ENCODE peak calls at places on chromosomes 12 and 14, in seven cellular contexts. D, I, C, Y, P, F and A are unnamed samples.

GRCh38 chr12:52295663-52296062 is 4.3 kb upstream of the KRT81 start:
- DNase-seq in F (no peak), I (no peak), Y (no peak), C (no peak), P (no peak), D (no peak), A (no peak)

GRCh38 chr12:28350502-28350901 is 160.2 kb downstream of the CCDC91 start:
- DNase-seq in D (no peak), I (no peak), P (no peak), C (no peak), F (no peak), Y (no peak), A (no peak)

GRCh38 chr14:105118646-105119409 is 49.7 kb downstream of the JAG2 start:
- DNase-seq in C (no peak), F (no peak), D (no peak), Y (no peak), P (no peak), I (no peak), A (peak)

GRCh38 chr12:12405882-12406281 is 49.0 kb downstream of the BORCS5 start:
- DNase-seq in C (no peak), F (no peak), Y (peak), I (peak), D (no peak), P (no peak), A (no peak)

GRCh38 chr14:54606178-54606577 is 39.2 kb downstream of the SAMD4A start:
- DNase-seq in C (peak), I (no peak), Y (peak), P (no peak), F (peak), D (no peak), A (no peak)

GRCh38 chr12:112303004-112303403 is 79.2 kb downstream of the HECTD4 start:
- DNase-seq in D (peak), C (peak), I (no peak), P (peak), Y (no peak), F (peak), A (no peak)

GRCh38 chr14:73142216-73142615 is 5.9 kb downstream of the PSEN1 start:
- DNase-seq in C (no peak), P (no peak), Y (no peak), I (no peak), F (no peak), D (no peak), A (no peak)

GRCh38 chr14:20679907-20680306 is 4.5 kb upstream of the RNASE4 start:
- DNase-seq in P (no peak), I (peak), C (peak), D (no peak), Y (peak), F (no peak), A (no peak)

GRCh38 chr14:89401783-89402182 is 15.2 kb downstream of the FOXN3 start:
- DNase-seq in P (no peak), D (no peak), F (no peak), I (no peak), Y (no peak), C (no peak), A (peak)

GRCh38 chr12:52341066-52341580 is 19.9 kb upstream of the KRT83 start:
- DNase-seq in F (no peak), I (no peak), D (no peak), Y (no peak), C (no peak), P (no peak), A (no peak)

GRCh38 chr14:22265319-22266140 is 323.5 kb downstream of the DAD1 start:
- DNase-seq in D (no peak), Y (no peak), F (peak), P (no peak), C (no peak), I (no peak), A (no peak)

GRCh38 chr12:28033538-28033915 is 61.0 kb upstream of the PTHLH start:
- DNase-seq in C (peak), D (no peak), F (no peak), P (no peak), Y (peak), I (no peak), A (no peak)

GRCh38 chr12:87428701-87429277 is 600.4 kb downstream of the C12orf50 start:
- DNase-seq in I (no peak), P (no peak), Y (peak), D (no peak), F (no peak), C (no peak), A (no peak)

GRCh38 chr12:115060477-115061168 is 376.6 kb upstream of the TBX3 start:
- DNase-seq in I (no peak), Y (no peak), C (no peak), D (no peak), P (no peak), F (no peak), A (no peak)

GRCh38 chr12:63857771-63858670 is 13.5 kb downstream of the SRGAP1 start:
- DNase-seq in Y (no peak), D (no peak), C (peak), P (no peak), F (no peak), I (no peak), A (no peak)

GRCh38 chr12:21911832-21912231 is 29.4 kb downstream of the ABCC9 start:
- DNase-seq in D (no peak), C (no peak), F (no peak), P (no peak), Y (no peak), I (no peak), A (no peak)

GRCh38 chr14:95288672-95289322 is 30.9 kb downstream of the CLMN start:
- DNase-seq in P (no peak), I (peak), F (no peak), C (no peak), Y (no peak), D (no peak), A (no peak)

GRCh38 chr14:53054457-53054856 is 98.7 kb downstream of the DDHD1 start:
- DNase-seq in C (peak), D (no peak), P (no peak), F (no peak), Y (no peak), I (no peak), A (no peak)

GRCh38 chr12:88142610-88142991 is 494 bp downstream of the TMTC3 start:
- DNase-seq in P (no peak), Y (no peak), C (no peak), I (no peak), D (peak), F (no peak), A (peak)

GRCh38 chr12:4487024-4487423 is 41.4 kb upstream of the FGF6 start:
- DNase-seq in F (no peak), C (no peak), P (no peak), D (no peak), Y (peak), I (no peak), A (no peak)

GRCh38 chr14:77144412-77145115 is 3.0 kb upstream of the ZDHHC22 start:
- DNase-seq in C (no peak), Y (no peak), I (no peak), P (no peak), F (no peak), D (no peak), A (no peak)

GRCh38 chr12:75936525-75937450 is 94.8 kb downstream of the PHLDA1 start:
- DNase-seq in Y (no peak), I (no peak), F (no peak), D (no peak), P (no peak), C (no peak), A (no peak)

GRCh38 chr12:132761032-132761910 is at the start of gene ANKLE2:
- DNase-seq in P (peak), C (peak), F (peak), D (peak), Y (peak), I (peak), A (no peak)

GRCh38 chr12:132827763-132828703 is 636 bp downstream of the GOLGA3 start:
- DNase-seq in C (peak), I (peak), P (peak), D (no peak), F (no peak), Y (no peak), A (peak)

GRCh38 chr12:10190558-10191388 is 11.9 kb downstream of the TMEM52B start:
- DNase-seq in C (peak), P (peak), Y (peak), D (peak), I (peak), F (peak), A (no peak)

GRCh38 chr14:93285048-93285447 is 47.8 kb downstream of the BTBD7 start:
- DNase-seq in I (no peak), D (no peak), C (no peak), F (no peak), Y (peak), P (no peak), A (no peak)

GRCh38 chr14:73745571-73746539 is 31.7 kb upstream of the PNMA1 start:
- DNase-seq in I (peak), P (no peak), Y (no peak), C (no peak), D (no peak), F (no peak), A (no peak)

GRCh38 chr12:108580531-108580930 is 17.4 kb downstream of the TMEM119 start:
- DNase-seq in D (no peak), P (no peak), Y (no peak), I (peak), F (no peak), C (no peak), A (no peak)

GRCh38 chr14:20440465-20440864 is 4.5 kb upstream of the KLHL33 start:
- DNase-seq in D (no peak), P (no peak), C (no peak), F (no peak), I (no peak), Y (no peak), A (no peak)

GRCh38 chr14:22813145-22813544 is 2.1 kb downstream of the SLC7A7 start:
- DNase-seq in C (no peak), D (no peak), P (no peak), Y (no peak), I (no peak), F (no peak), A (no peak)

GRCh38 chr12:88643685-88644084 is 63.4 kb upstream of the KITLG start:
- DNase-seq in D (no peak), C (no peak), F (no peak), I (no peak), Y (no peak), P (no peak), A (no peak)

GRCh38 chr12:45388545-45388944 is 172.7 kb downstream of the ANO6 start:
- DNase-seq in P (no peak), D (no peak), C (peak), Y (peak), I (peak), F (no peak), A (no peak)

GRCh38 chr14:103088921-103089320 is 4.9 kb downstream of the LBHD2 start:
- DNase-seq in Y (no peak), C (no peak), I (no peak), D (no peak), F (no peak), P (no peak), A (no peak)

GRCh38 chr14:44113769-44114730 is 393.0 kb downstream of the FSCB start:
- DNase-seq in F (no peak), C (no peak), I (no peak), P (no peak), D (no peak), Y (no peak), A (no peak)